ENCODE peak calls at places on chromosomes 13 and 19, in five cellular contexts. One of them, this sample, is unnamed.

GRCh38 chr19:6417713-6418561 is 6.7 kb downstream of the KHSRP start:
- DNase-seq in WERI-Rb-1: peak; percentile 55
- DNase-seq in cardiac muscle cell: peak; percentile 37
- DNase-seq in body of pancreas: peak; percentile 41
- DNase-seq in CD8-positive, alpha-beta T cell: no peak
- DNase-seq in this sample: peak; percentile 19

GRCh38 chr13:73225983-73226382 is 167.2 kb downstream of the KLF5 start:
- DNase-seq in body of pancreas: no peak
- DNase-seq in cardiac muscle cell: no peak
- DNase-seq in CD8-positive, alpha-beta T cell: no peak
- DNase-seq in WERI-Rb-1: no peak
- DNase-seq in this sample: no peak

GRCh38 chr13:45257638-45258338 is 56.9 kb upstream of the KCTD4 start:
- DNase-seq in cardiac muscle cell: no peak
- DNase-seq in CD8-positive, alpha-beta T cell: no peak
- DNase-seq in WERI-Rb-1: no peak
- DNase-seq in body of pancreas: no peak
- DNase-seq in this sample: no peak

GRCh38 chr19:1121395-1121794 is 17.6 kb downstream of the GPX4 start:
- DNase-seq in body of pancreas: no peak
- DNase-seq in CD8-positive, alpha-beta T cell: no peak
- DNase-seq in WERI-Rb-1: no peak
- DNase-seq in cardiac muscle cell: no peak
- DNase-seq in this sample: no peak

GRCh38 chr19:46587861-46588260 is 13.3 kb upstream of the CALM3 start:
- DNase-seq in WERI-Rb-1: no peak
- DNase-seq in cardiac muscle cell: no peak
- DNase-seq in CD8-positive, alpha-beta T cell: no peak
- DNase-seq in body of pancreas: no peak
- DNase-seq in this sample: no peak

GRCh38 chr13:21620858-21621257 is 16.9 kb upstream of the MICU2 start:
- DNase-seq in cardiac muscle cell: no peak
- DNase-seq in body of pancreas: no peak
- DNase-seq in WERI-Rb-1: no peak
- DNase-seq in CD8-positive, alpha-beta T cell: no peak
- DNase-seq in this sample: no peak

GRCh38 chr19:16397791-16398529 is 73.3 kb downstream of the KLF2 start:
- DNase-seq in cardiac muscle cell: no peak
- DNase-seq in WERI-Rb-1: no peak
- DNase-seq in body of pancreas: no peak
- DNase-seq in CD8-positive, alpha-beta T cell: no peak
- DNase-seq in this sample: no peak

GRCh38 chr19:38224014-38224862 is at the start of gene DPF1:
- DNase-seq in CD8-positive, alpha-beta T cell: no peak
- DNase-seq in WERI-Rb-1: peak; percentile 91
- DNase-seq in body of pancreas: no peak
- DNase-seq in cardiac muscle cell: peak; percentile 75
- DNase-seq in this sample: peak; percentile 95

GRCh38 chr19:3338541-3339181 is 27.7 kb upstream of the NFIC start:
- DNase-seq in cardiac muscle cell: no peak
- DNase-seq in CD8-positive, alpha-beta T cell: peak; percentile 41
- DNase-seq in WERI-Rb-1: no peak
- DNase-seq in body of pancreas: peak; percentile 84
- DNase-seq in this sample: no peak

GRCh38 chr19:11421607-11422098 is 2.5 kb upstream of the RGL3 start:
- DNase-seq in WERI-Rb-1: peak; percentile 42
- DNase-seq in body of pancreas: peak; percentile 48
- DNase-seq in CD8-positive, alpha-beta T cell: no peak
- DNase-seq in cardiac muscle cell: peak; percentile 54
- DNase-seq in this sample: no peak

GRCh38 chr19:34224996-34225658 is 29.2 kb upstream of the GARRE1 start:
- DNase-seq in WERI-Rb-1: no peak
- DNase-seq in body of pancreas: no peak
- DNase-seq in CD8-positive, alpha-beta T cell: no peak
- DNase-seq in cardiac muscle cell: peak; percentile 45
- DNase-seq in this sample: no peak

GRCh38 chr19:42253245-42254082 is 1.5 kb downstream of the ERF start:
- DNase-seq in cardiac muscle cell: peak; percentile 65
- DNase-seq in WERI-Rb-1: peak; percentile 79
- DNase-seq in CD8-positive, alpha-beta T cell: no peak
- DNase-seq in body of pancreas: peak; percentile 64
- DNase-seq in this sample: peak; percentile 62

GRCh38 chr13:36131215-36131930 is at the start of gene DCLK1:
- DNase-seq in WERI-Rb-1: peak; percentile 70
- DNase-seq in CD8-positive, alpha-beta T cell: no peak
- DNase-seq in body of pancreas: peak; percentile 17
- DNase-seq in cardiac muscle cell: peak; percentile 65
- DNase-seq in this sample: no peak

GRCh38 chr19:4495471-4495870 is 22.8 kb downstream of the PLIN4 start:
- DNase-seq in CD8-positive, alpha-beta T cell: no peak
- DNase-seq in body of pancreas: no peak
- DNase-seq in cardiac muscle cell: no peak
- DNase-seq in WERI-Rb-1: peak; percentile 50
- DNase-seq in this sample: no peak

GRCh38 chr13:113120300-113121182 is 2.1 kb upstream of the F10 start:
- DNase-seq in WERI-Rb-1: peak; percentile 8
- DNase-seq in CD8-positive, alpha-beta T cell: no peak
- DNase-seq in cardiac muscle cell: no peak
- DNase-seq in body of pancreas: no peak
- DNase-seq in this sample: no peak

GRCh38 chr13:30107536-30108136 is 199.7 kb downstream of the KATNAL1 start:
- DNase-seq in CD8-positive, alpha-beta T cell: no peak
- DNase-seq in cardiac muscle cell: peak; percentile 15
- DNase-seq in WERI-Rb-1: no peak
- DNase-seq in body of pancreas: no peak
- DNase-seq in this sample: no peak

GRCh38 chr13:43942301-43942700 is 62.6 kb downstream of the LACC1 start:
- DNase-seq in CD8-positive, alpha-beta T cell: no peak
- DNase-seq in cardiac muscle cell: no peak
- DNase-seq in body of pancreas: no peak
- DNase-seq in WERI-Rb-1: no peak
- DNase-seq in this sample: no peak

GRCh38 chr13:79782541-79783216 is 301.7 kb downstream of the NDFIP2 start:
- DNase-seq in WERI-Rb-1: peak; percentile 10
- DNase-seq in body of pancreas: peak; percentile 42
- DNase-seq in cardiac muscle cell: peak; percentile 93
- DNase-seq in CD8-positive, alpha-beta T cell: no peak
- DNase-seq in this sample: no peak

GRCh38 chr13:93984876-93985275 is 494.6 kb downstream of the DCT start:
- DNase-seq in body of pancreas: no peak
- DNase-seq in cardiac muscle cell: no peak
- DNase-seq in WERI-Rb-1: no peak
- DNase-seq in CD8-positive, alpha-beta T cell: no peak
- DNase-seq in this sample: no peak

GRCh38 chr19:34253711-34254551 is 423 bp upstream of the GARRE1 start:
- DNase-seq in CD8-positive, alpha-beta T cell: peak; percentile 68
- DNase-seq in WERI-Rb-1: peak; percentile 91
- DNase-seq in body of pancreas: peak; percentile 88
- DNase-seq in cardiac muscle cell: no peak
- DNase-seq in this sample: peak; percentile 73

GRCh38 chr13:106033634-106034033 is 501.8 kb downstream of the EFNB2 start:
- DNase-seq in CD8-positive, alpha-beta T cell: no peak
- DNase-seq in cardiac muscle cell: peak; percentile 87
- DNase-seq in WERI-Rb-1: no peak
- DNase-seq in body of pancreas: no peak
- DNase-seq in this sample: no peak

GRCh38 chr13:96229356-96229755 is 139.4 kb downstream of the HS6ST3 start:
- DNase-seq in CD8-positive, alpha-beta T cell: no peak
- DNase-seq in body of pancreas: no peak
- DNase-seq in WERI-Rb-1: peak; percentile 45
- DNase-seq in cardiac muscle cell: peak; percentile 15
- DNase-seq in this sample: no peak

GRCh38 chr13:113918981-113919646 is 54.8 kb downstream of the C13orf46 start:
- DNase-seq in body of pancreas: peak; percentile 9
- DNase-seq in CD8-positive, alpha-beta T cell: no peak
- DNase-seq in WERI-Rb-1: peak; percentile 11
- DNase-seq in cardiac muscle cell: no peak
- DNase-seq in this sample: no peak

DNA sequence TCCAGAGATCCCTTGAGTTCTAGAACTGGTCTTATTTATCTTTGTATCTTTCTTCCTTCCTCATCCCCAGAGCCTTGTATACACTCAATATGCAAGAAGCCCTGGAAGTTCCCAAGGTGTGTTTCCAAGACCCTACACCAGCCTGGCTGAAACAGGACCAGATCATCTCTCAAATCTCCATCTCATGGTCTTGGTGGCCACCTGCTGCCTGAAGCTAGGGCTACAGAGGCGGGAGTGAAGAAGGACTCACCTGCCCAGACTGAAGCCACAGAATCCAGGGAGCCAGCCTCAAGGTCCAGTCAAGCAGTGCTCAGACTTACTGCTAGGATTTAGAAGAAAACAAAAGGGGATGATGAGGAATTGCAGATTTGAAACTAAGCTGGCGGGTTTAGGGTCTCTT is 6.1 kb upstream of the CYSLTR2 start:
- DNase-seq in CD8-positive, alpha-beta T cell: no peak
- DNase-seq in body of pancreas: peak; percentile 42
- DNase-seq in WERI-Rb-1: no peak
- DNase-seq in cardiac muscle cell: no peak
- DNase-seq in this sample: no peak
- TF ChIP-seq CTCF in CD8-positive, alpha-beta T cell: no peak
- TF ChIP-seq CTCF in body of pancreas: peak; percentile 15
- TF ChIP-seq CTCF in WERI-Rb-1: no peak
- TF ChIP-seq CTCF in cardiac muscle cell: no peak
- TF ChIP-seq CTCF in this sample: no peak

GRCh38 chr19:13056052-13056660 is 46.5 kb downstream of the LYL1 start:
- DNase-seq in body of pancreas: no peak
- DNase-seq in CD8-positive, alpha-beta T cell: no peak
- DNase-seq in WERI-Rb-1: no peak
- DNase-seq in cardiac muscle cell: peak; percentile 86
- DNase-seq in this sample: no peak

GRCh38 chr19:13057147-13057572 is 45.5 kb downstream of the LYL1 start:
- DNase-seq in CD8-positive, alpha-beta T cell: no peak
- DNase-seq in cardiac muscle cell: no peak
- DNase-seq in body of pancreas: no peak
- DNase-seq in WERI-Rb-1: no peak
- DNase-seq in this sample: no peak

GRCh38 chr19:13054605-13055212 is 47.9 kb downstream of the LYL1 start:
- DNase-seq in WERI-Rb-1: no peak
- DNase-seq in body of pancreas: no peak
- DNase-seq in CD8-positive, alpha-beta T cell: no peak
- DNase-seq in cardiac muscle cell: no peak
- DNase-seq in this sample: no peak

GRCh38 chr19:13053761-13054604 is 48.7 kb downstream of the LYL1 start:
- DNase-seq in cardiac muscle cell: peak; percentile 99
- DNase-seq in body of pancreas: peak; percentile 83
- DNase-seq in CD8-positive, alpha-beta T cell: no peak
- DNase-seq in WERI-Rb-1: no peak
- DNase-seq in this sample: no peak

DNA sequence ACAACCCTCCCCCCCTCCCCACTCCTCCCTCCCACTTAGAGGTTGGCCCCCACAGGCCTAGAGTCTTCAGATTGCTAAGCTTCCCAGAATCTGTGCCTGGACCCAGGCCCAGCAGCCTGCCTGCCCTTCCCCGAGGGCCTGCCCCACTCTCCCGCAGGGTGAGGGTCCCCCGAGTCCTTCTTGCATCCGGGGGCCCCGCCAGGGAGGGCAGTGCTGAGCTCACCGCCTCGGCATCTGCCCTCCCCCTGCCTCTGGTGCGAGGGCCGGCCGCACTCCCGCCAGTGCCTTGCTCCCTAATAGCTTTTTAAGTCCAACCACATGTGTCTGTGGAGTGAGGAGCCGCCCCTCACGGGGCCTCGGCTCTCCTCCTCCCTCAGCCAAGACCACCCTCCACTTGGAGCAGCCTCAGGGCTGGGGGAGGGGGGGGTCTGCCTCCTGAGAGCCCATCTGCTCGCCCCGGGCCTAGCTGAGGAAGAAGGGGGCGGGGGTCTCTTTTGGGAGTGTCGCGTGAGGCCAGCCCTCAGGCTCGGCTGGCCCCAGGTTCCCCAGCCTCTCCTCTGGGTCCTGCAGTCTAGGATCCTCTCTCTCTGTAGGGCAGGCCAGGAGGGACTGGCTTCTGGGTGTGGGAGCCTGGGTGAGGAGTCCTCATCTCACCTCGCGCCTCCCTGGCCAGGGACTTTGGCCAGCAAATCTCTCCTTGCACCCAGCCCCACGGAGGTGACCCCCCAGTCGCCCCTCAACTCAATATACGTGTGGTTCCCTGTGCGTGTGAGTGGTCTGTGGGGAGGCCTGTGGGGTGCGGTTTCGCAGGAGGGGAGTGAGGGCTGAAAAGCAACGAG is 47.2 kb downstream of the LYL1 start:
- DNase-seq in cardiac muscle cell: peak; percentile 98
- DNase-seq in WERI-Rb-1: peak; percentile 63
- DNase-seq in body of pancreas: peak; percentile 53
- DNase-seq in CD8-positive, alpha-beta T cell: no peak
- DNase-seq in this sample: no peak
- TF ChIP-seq CTCF in cardiac muscle cell: no peak
- TF ChIP-seq CTCF in WERI-Rb-1: peak; percentile 23
- TF ChIP-seq CTCF in body of pancreas: no peak
- TF ChIP-seq CTCF in CD8-positive, alpha-beta T cell: no peak
- TF ChIP-seq CTCF in this sample: no peak

DNA sequence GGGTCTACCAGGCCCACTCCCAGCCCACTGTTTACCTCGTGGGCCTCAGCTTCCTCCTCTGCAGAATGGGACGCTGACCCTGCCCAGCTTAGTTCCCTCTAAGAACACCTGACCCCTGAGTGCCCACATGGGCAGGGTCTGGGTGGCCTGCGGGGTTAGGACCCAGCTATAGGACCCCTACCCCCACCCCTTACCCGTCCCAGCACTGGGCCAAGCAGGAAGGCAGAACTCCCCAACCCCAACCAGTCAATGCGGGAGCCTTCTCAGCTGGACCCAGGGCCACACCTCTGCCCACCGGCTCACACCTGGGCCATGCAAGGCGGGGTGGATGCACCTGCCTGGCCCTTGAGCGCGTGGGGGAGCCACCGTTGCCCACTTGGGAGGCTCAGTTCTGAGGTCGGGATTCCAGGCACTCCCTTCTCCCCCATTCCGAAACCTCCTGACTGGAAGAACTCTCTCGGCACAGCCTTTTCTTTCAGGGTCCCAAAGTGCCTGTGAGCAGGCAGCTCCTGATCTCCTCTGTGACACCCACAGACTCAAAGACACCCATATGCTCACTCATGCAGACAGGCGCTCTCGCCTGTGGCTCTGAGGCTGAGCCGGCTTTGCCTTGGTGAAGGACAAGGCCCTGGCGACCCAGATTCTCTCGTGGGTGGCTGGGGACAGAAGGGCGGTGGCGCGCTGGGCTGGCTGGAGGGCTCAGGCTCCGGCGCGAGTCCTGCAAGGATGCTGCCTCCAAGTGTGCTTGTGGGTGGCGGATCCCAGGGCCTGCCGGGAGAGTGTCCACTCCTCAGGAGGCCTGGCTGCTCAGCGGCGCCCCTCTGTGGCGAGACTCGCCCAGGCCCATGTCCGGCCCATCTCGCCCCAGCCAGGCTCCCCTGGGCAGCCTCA is 27.9 kb upstream of the PARP4 start:
- DNase-seq in cardiac muscle cell: peak; percentile 54
- DNase-seq in body of pancreas: no peak
- DNase-seq in CD8-positive, alpha-beta T cell: no peak
- DNase-seq in WERI-Rb-1: peak; percentile 63
- DNase-seq in this sample: no peak
- TF ChIP-seq CTCF in cardiac muscle cell: peak; percentile 52
- TF ChIP-seq CTCF in body of pancreas: no peak
- TF ChIP-seq CTCF in CD8-positive, alpha-beta T cell: no peak
- TF ChIP-seq CTCF in WERI-Rb-1: peak; percentile 84
- TF ChIP-seq CTCF in this sample: no peak

GRCh38 chr19:18152444-18152816 is 533 bp upstream of the PIK3R2 start:
- DNase-seq in CD8-positive, alpha-beta T cell: peak; percentile 95
- DNase-seq in body of pancreas: peak; percentile 94
- DNase-seq in WERI-Rb-1: peak; percentile 97
- DNase-seq in cardiac muscle cell: peak; percentile 98
- DNase-seq in this sample: peak; percentile 92
- TF ChIP-seq CTCF in CD8-positive, alpha-beta T cell: peak; percentile 87
- TF ChIP-seq CTCF in body of pancreas: peak; percentile 29
- TF ChIP-seq CTCF in WERI-Rb-1: peak; percentile 69
- TF ChIP-seq CTCF in cardiac muscle cell: peak; percentile 61
- TF ChIP-seq CTCF in this sample: peak; percentile 46